ENCODE peak calls at places on chromosome 5, in eight cellular contexts. B, V, J, W, L, C, T and N are unnamed samples.

GRCh38 chr5:34534237-34535108 is 121.7 kb upstream of the RAI14 start:
- DNase-seq in C (no peak), L (no peak), B (no peak), W (no peak), J (peak; percentile 97), V (peak; percentile 25), T (no peak), N (peak; percentile 91)

GRCh38 chr5:84642795-84643194 is 258.1 kb upstream of the EDIL3 start:
- DNase-seq in B (no peak), T (no peak), W (no peak), C (no peak), V (no peak), L (no peak), J (peak; percentile 55), N (peak; percentile 19)

GRCh38 chr5:128668921-128669320 is 130.9 kb upstream of the FBN2 start:
- DNase-seq in J (no peak), B (no peak), T (no peak), C (no peak), V (no peak), L (no peak), W (no peak), N (no peak)

GRCh38 chr5:81896764-81897163 is 75.1 kb upstream of the ATG10 start:
- DNase-seq in L (no peak), C (no peak), J (no peak), V (no peak), B (no peak), W (no peak), T (no peak), N (no peak)

GRCh38 chr5:159331099-159331973 is 1.0 kb upstream of the IL12B start:
- DNase-seq in L (peak; percentile 85), T (peak; percentile 69), B (peak; percentile 64), J (peak; percentile 19), C (peak; percentile 85), W (no peak), V (peak; percentile 50), N (peak; percentile 56)

GRCh38 chr5:139392678-139393496 is 2.0 kb downstream of the PROB1 start:
- DNase-seq in W (no peak), L (peak; percentile 86), V (peak; percentile 46), J (no peak), B (peak; percentile 61), C (peak; percentile 41), T (peak; percentile 71), N (peak; percentile 76)

GRCh38 chr5:2753452-2754409 is 2.3 kb upstream of the IRX2 start:
- DNase-seq in C (no peak), J (no peak), W (no peak), T (no peak), B (no peak), L (no peak), V (no peak), N (no peak)

GRCh38 chr5:66041612-66042011 is 102.5 kb upstream of the SREK1 start:
- DNase-seq in V (no peak), T (no peak), B (no peak), C (no peak), W (no peak), L (no peak), J (peak; percentile 9), N (peak; percentile 30)

GRCh38 chr5:68303038-68303738 is 87.6 kb downstream of the PIK3R1 start:
- DNase-seq in T (no peak), B (no peak), L (no peak), C (no peak), V (no peak), J (peak; percentile 24), W (no peak), N (peak; percentile 26)

GRCh38 chr5:180645609-180646204 is 3.7 kb downstream of the FLT4 start:
- DNase-seq in L (no peak), T (no peak), J (no peak), B (no peak), W (no peak), C (no peak), V (no peak), N (no peak)

GRCh38 chr5:142324377-142324870 is 397 bp downstream of the SPRY4 start:
- DNase-seq in L (peak; percentile 69), C (no peak), W (peak; percentile 85), V (peak; percentile 20), T (no peak), J (no peak), B (no peak), N (no peak)

GRCh38 chr5:112681481-112681908 is 56.2 kb upstream of the APC start:
- DNase-seq in C (no peak), T (no peak), L (no peak), V (no peak), J (no peak), B (no peak), W (no peak), N (no peak)

GRCh38 chr5:168162464-168162863 is 129.0 kb upstream of the WWC1 start:
- DNase-seq in W (no peak), T (no peak), L (no peak), B (no peak), C (no peak), V (peak; percentile 59), J (no peak), N (no peak)

GRCh38 chr5:58933891-58934628 is 351.2 kb downstream of the RAB3C start:
- DNase-seq in B (no peak), L (no peak), W (no peak), T (no peak), C (no peak), V (no peak), J (no peak), N (no peak)

GRCh38 chr5:136174021-136174659 is 18.8 kb downstream of the SMIM32 start:
- DNase-seq in J (peak; percentile 75), T (no peak), L (no peak), V (peak; percentile 31), C (no peak), B (no peak), W (no peak), N (peak; percentile 85)

GRCh38 chr5:172284275-172284971 is 859 bp upstream of the UBTD2 start:
- DNase-seq in T (no peak), J (no peak), B (no peak), C (peak; percentile 58), W (peak; percentile 86), L (no peak), V (no peak), N (no peak)

GRCh38 chr5:87156631-87157030 is 111.1 kb upstream of the RASA1 start:
- DNase-seq in L (no peak), J (no peak), B (no peak), T (no peak), C (no peak), V (no peak), W (no peak), N (no peak)

GRCh38 chr5:154740957-154741356 is 14.2 kb upstream of the LARP1 start:
- DNase-seq in B (no peak), J (peak; percentile 49), W (no peak), V (peak; percentile 17), T (no peak), C (no peak), L (no peak), N (peak; percentile 46)

GRCh38 chr5:9047932-9048331 is 497.9 kb downstream of the SEMA5A start:
- DNase-seq in T (no peak), V (no peak), J (no peak), B (no peak), W (no peak), C (no peak), L (no peak), N (no peak)

GRCh38 chr5:159416438-159416837 is 86.2 kb upstream of the IL12B start:
- DNase-seq in T (no peak), C (no peak), B (no peak), L (no peak), V (no peak), J (no peak), W (no peak), N (no peak)

GRCh38 chr5:23208959-23209431 is 298.4 kb upstream of the PRDM9 start:
- DNase-seq in L (no peak), B (no peak), V (peak; percentile 32), W (no peak), J (peak; percentile 23), C (peak; percentile 52), T (peak; percentile 28), N (peak; percentile 57)

GRCh38 chr5:98905857-98906688 is 22.7 kb downstream of the CHD1 start:
- DNase-seq in W (no peak), L (no peak), C (no peak), V (no peak), B (no peak), T (no peak), J (peak; percentile 59), N (peak; percentile 72)
- TF ChIP-seq CTCF in W (peak; percentile 42), L (peak; percentile 78), C (peak; percentile 53), V (peak; percentile 51), B (peak; percentile 88), T (peak; percentile 89), J (peak; percentile 73), N (peak; percentile 57)

DNA sequence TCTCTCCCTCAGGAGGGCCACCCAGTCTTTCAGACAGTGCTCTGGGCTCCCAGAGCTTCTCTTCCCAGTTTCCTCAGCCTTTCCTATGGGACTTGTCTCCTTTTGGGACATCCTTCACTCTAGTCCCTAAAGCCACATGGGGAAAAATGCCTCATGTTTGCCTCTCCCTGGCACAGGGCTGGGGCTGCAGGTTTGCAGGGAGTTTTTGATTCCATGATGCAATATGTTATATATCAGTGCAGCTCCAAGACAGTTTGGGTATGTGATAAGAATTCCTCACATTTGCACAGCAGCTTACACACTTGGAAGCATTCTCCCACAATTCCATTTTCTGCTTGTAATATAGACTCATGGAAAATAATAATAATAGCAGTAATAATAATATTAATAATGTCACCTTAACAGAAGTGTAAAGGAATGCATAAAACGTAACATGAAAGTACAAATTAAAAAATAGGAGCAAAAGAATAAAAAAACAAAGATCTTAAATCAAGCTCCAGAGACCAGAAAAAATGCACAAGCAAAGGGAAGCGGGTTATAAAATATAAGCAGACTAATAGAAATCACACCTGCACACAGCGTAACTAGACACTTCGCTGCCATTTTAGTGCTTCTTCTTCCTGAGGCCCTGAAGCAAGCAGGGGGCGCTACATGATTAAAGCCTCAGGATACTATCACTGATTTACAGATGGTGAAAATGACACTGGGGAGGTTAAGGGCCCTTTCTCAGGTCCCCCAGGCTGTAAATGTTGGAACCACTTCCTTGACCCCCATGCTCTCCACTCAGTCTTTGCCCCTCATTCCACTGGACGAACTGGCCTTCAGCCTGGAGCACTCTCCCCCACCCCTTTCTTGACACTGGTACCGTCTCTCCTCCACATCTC is 70.0 kb upstream of the IL17B start:
- DNase-seq in C (no peak), V (peak; percentile 21), T (no peak), B (no peak), W (no peak), L (no peak), J (no peak), N (peak; percentile 70)
- TF ChIP-seq CTCF in C (no peak), V (no peak), T (peak; percentile 34), B (no peak), W (no peak), L (peak; percentile 29), J (peak; percentile 55), N (peak; percentile 79)

GRCh38 chr5:40074801-40075200 is 604.9 kb upstream of the PTGER4 start:
- DNase-seq in L (no peak), W (no peak), T (no peak), C (no peak), J (no peak), V (no peak), B (no peak), N (no peak)
- TF ChIP-seq CTCF in L (no peak), W (no peak), T (no peak), C (no peak), J (no peak), V (no peak), B (no peak), N (no peak)

DNA sequence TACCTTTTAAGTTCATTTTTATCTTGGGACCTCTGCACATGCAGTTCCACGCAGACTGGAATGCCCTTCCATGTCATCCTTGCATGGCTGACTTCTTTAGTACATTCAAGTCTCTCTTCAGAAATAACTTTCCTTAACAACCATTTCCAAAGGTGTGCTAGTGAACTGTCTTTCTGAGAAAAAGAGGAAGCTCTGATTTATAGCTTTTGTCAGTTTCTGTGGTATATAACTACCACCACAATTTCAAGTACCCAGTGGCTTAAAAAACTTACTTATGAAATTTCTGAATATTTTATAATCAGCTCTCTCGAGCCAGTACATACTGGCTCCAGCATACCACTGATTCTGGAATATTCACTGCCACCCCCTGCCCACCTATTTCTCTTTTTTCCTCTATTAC is 1613.8 kb downstream of the MAT2B start:
- DNase-seq in T (no peak), L (no peak), C (no peak), W (no peak), V (no peak), J (no peak), B (no peak), N (no peak)
- TF ChIP-seq CTCF in T (no peak), L (no peak), C (no peak), W (no peak), V (no peak), J (no peak), B (no peak), N (no peak)